ENCODE peak calls at places on chromosome 6, in seven cellular contexts. Y is NCI-H1092 treated with DMSO at 0.1 percent for 48 hours; M is C1 segment of cervical spinal cord; F is CD4-positive, alpha-beta memory T cell; V is stimulated activated CD8-positive, alpha-beta memory T cell treated with anti-CD3 and anti-CD28 coated beads, Interleukin-4, amount 100 ng/mL, for 24 hours; N is mesothelial cell of epicardium; H is AG20443. E is an unnamed sample.

GRCh38 chr6:83708970-83709747 is at the start of gene SNAP91:
- DNase-seq in F (no peak), N (peak; percentile 65), V (no peak), H (no peak), M (peak; percentile 46), Y (peak; percentile 81), E (no peak)

GRCh38 chr6:129730477-129731165 is 20.6 kb upstream of the ARHGAP18 start:
- DNase-seq in H (no peak), Y (no peak), V (no peak), F (peak; percentile 56), N (no peak), M (no peak), E (no peak)

GRCh38 chr6:14058735-14059134 is 58.8 kb upstream of the CD83 start:
- DNase-seq in Y (no peak), H (no peak), N (no peak), V (no peak), F (no peak), M (no peak), E (no peak)

GRCh38 chr6:85421963-85422362 is 27.9 kb upstream of the NT5E start:
- DNase-seq in Y (no peak), F (no peak), V (no peak), N (no peak), M (no peak), H (peak; percentile 45), E (no peak)

GRCh38 chr6:33905081-33905609 is 101.3 kb upstream of the MLN start:
- DNase-seq in V (no peak), H (no peak), Y (no peak), M (no peak), F (peak; percentile 76), N (no peak), E (no peak)

GRCh38 chr6:165585060-165585459 is 78.0 kb downstream of the PDE10A start:
- DNase-seq in H (no peak), V (no peak), F (no peak), N (no peak), M (no peak), Y (no peak), E (no peak)

GRCh38 chr6:100573169-100573568 is 108.4 kb upstream of the SIM1 start:
- DNase-seq in Y (peak; percentile 15), H (peak; percentile 42), M (no peak), V (no peak), F (no peak), N (no peak), E (peak; percentile 41)

GRCh38 chr6:42482126-42482525 is 30.4 kb upstream of the TRERF1 start:
- DNase-seq in H (no peak), F (no peak), V (no peak), Y (peak; percentile 1), N (no peak), M (no peak), E (no peak)

GRCh38 chr6:6859722-6860121 is 248.0 kb upstream of the RREB1 start:
- DNase-seq in N (no peak), F (no peak), H (no peak), V (no peak), Y (no peak), M (no peak), E (no peak)

GRCh38 chr6:97850458-97851218 is 567.6 kb upstream of the MMS22L start:
- DNase-seq in H (peak; percentile 21), M (no peak), Y (no peak), F (no peak), N (no peak), V (no peak), E (peak; percentile 31)

GRCh38 chr6:4908062-4908461 is 95.8 kb downstream of the RPP40 start:
- DNase-seq in V (no peak), H (no peak), M (no peak), F (no peak), N (no peak), Y (no peak), E (no peak)